ENCODE peak calls at places on chromosomes 11 and 22, in four cellular contexts. E, Y, F and D are unnamed samples.

GRCh38 chr11:115134886-115135285 is 369.3 kb downstream of the CADM1 start:
- DNase-seq in Y (no peak), F (no peak), E (no peak), D (no peak)

GRCh38 chr11:74929431-74930363 is 19.2 kb downstream of the XRRA1 start:
- DNase-seq in F (peak; percentile 86), E (peak; percentile 47), Y (peak; percentile 95), D (peak; percentile 94)

GRCh38 chr22:24176630-24177029 is 4.7 kb upstream of the SUSD2 start:
- DNase-seq in F (no peak), E (no peak), Y (no peak), D (no peak)

GRCh38 chr11:128210148-128210940 is 377.0 kb downstream of the ETS1 start:
- DNase-seq in E (peak; percentile 94), F (peak; percentile 99), Y (peak; percentile 98), D (peak; percentile 100)

GRCh38 chr11:57310630-57311086 is 14.1 kb downstream of the TNKS1BP1 start:
- DNase-seq in E (no peak), Y (no peak), F (no peak), D (peak; percentile 52)

GRCh38 chr22:49983148-49984042 is 22.8 kb downstream of the PIM3 start:
- DNase-seq in Y (no peak), E (no peak), F (no peak), D (no peak)

GRCh38 chr22:22810018-22810427 is 77.6 kb upstream of the IGLL5 start:
- DNase-seq in E (no peak), F (no peak), Y (peak; percentile 39), D (peak; percentile 47)

GRCh38 chr22:36453266-36453607 is 28.2 kb downstream of the TXN2 start:
- DNase-seq in F (no peak), E (no peak), Y (no peak), D (no peak)

GRCh38 chr11:67408437-67409200 is 4.7 kb downstream of the TBC1D10C start:
- DNase-seq in Y (no peak), E (no peak), F (no peak), D (no peak)

GRCh38 chr11:13289081-13289480 is 11.5 kb downstream of the BMAL1 start:
- DNase-seq in E (no peak), F (peak; percentile 28), Y (peak; percentile 10), D (peak; percentile 51)

GRCh38 chr11:95068549-95068948 is 1.8 kb downstream of the SRSF8 start:
- DNase-seq in E (peak; percentile 79), Y (peak; percentile 98), F (peak; percentile 94), D (peak; percentile 96)

GRCh38 chr11:78039919-78040671 is 17.0 kb upstream of the KCTD14 start:
- DNase-seq in Y (peak; percentile 84), F (peak; percentile 93), E (peak; percentile 65), D (peak; percentile 92)

GRCh38 chr11:47186937-47187681 is 875 bp upstream of the PACSIN3 start:
- DNase-seq in E (peak; percentile 54), Y (peak; percentile 55), F (peak; percentile 57), D (no peak)